ENCODE peak calls at places on chromosomes 1 and 21, in four cellular contexts. I, U, F and M are unnamed samples.

GRCh38 chr1:214816603-214817002 is 213.6 kb downstream of the CENPF start:
- DNase-seq in F (no peak), U (no peak), I (no peak), M (no peak)

GRCh38 chr1:53734650-53735211 is 4.2 kb downstream of the GLIS1 start:
- DNase-seq in F (no peak), I (no peak), U (no peak), M (no peak)

GRCh38 chr1:117818456-117818855 is 111.0 kb downstream of the GDAP2 start:
- DNase-seq in F (no peak), U (no peak), I (no peak), M (no peak)

GRCh38 chr1:179143332-179143731 is 61.5 kb downstream of the TOR3A start:
- DNase-seq in U (peak), I (no peak), F (no peak), M (no peak)

GRCh38 chr1:172680733-172681275 is 21.9 kb downstream of the FASLG start:
- DNase-seq in F (no peak), U (no peak), I (no peak), M (no peak)

GRCh38 chr1:41618066-41618825 is 133.8 kb upstream of the EDN2 start:
- DNase-seq in I (no peak), F (no peak), U (no peak), M (no peak)

GRCh38 chr1:228003461-228004330 is 3.1 kb upstream of the WNT3A start:
- DNase-seq in I (peak), U (no peak), F (peak), M (no peak)

GRCh38 chr1:52502789-52503188 is 50.1 kb downstream of the TUT4 start:
- DNase-seq in I (no peak), U (no peak), F (no peak), M (no peak)

GRCh38 chr1:152960452-152961044 is 9.9 kb upstream of the SPRR4 start:
- DNase-seq in I (no peak), U (no peak), F (peak), M (no peak)

GRCh38 chr1:152486400-152487006 is 24.1 kb upstream of the LCE5A start:
- DNase-seq in I (peak), U (no peak), F (peak), M (peak)

GRCh38 chr21:35593000-35593502 is 467.3 kb downstream of the SETD4 start:
- DNase-seq in I (no peak), F (no peak), U (no peak), M (no peak)

GRCh38 chr21:41366522-41367151 is 4.8 kb downstream of the MX2 start:
- DNase-seq in I (no peak), F (peak), U (no peak), M (peak)

GRCh38 chr1:4270651-4271337 is 370.7 kb upstream of the C1orf174 start:
- DNase-seq in I (no peak), U (no peak), F (no peak), M (peak)

GRCh38 chr21:25515484-25516405 is 91.5 kb downstream of the MRPL39 start:
- DNase-seq in I (no peak), F (no peak), U (no peak), M (no peak)

GRCh38 chr1:32496127-32496526 is 31.3 kb downstream of the ZBTB8B start:
- DNase-seq in F (no peak), U (no peak), I (no peak), M (no peak)

GRCh38 chr1:18158731-18159130 is 51.1 kb downstream of the IGSF21 start:
- DNase-seq in I (no peak), F (no peak), U (no peak), M (no peak)

GRCh38 chr1:242854466-242854865 is 330.0 kb upstream of the PLD5 start:
- DNase-seq in U (no peak), F (no peak), I (no peak), M (no peak)

GRCh38 chr1:153962088-153963029 is 978 bp downstream of the SLC39A1 start:
- DNase-seq in F (no peak), I (no peak), U (no peak), M (peak)

GRCh38 chr21:36297938-36298572 is 21.9 kb upstream of the MORC3 start:
- DNase-seq in F (peak), I (no peak), U (no peak), M (peak)

GRCh38 chr1:90127288-90127953 is 132.5 kb downstream of the ZNF326 start:
- DNase-seq in I (no peak), F (no peak), U (no peak), M (no peak)

GRCh38 chr21:30482130-30482529 is 2.0 kb upstream of the KRTAP19-1 start:
- DNase-seq in F (no peak), U (no peak), I (no peak), M (no peak)

GRCh38 chr1:245771521-245772281 is 616.9 kb downstream of the KIF26B start:
- DNase-seq in U (no peak), F (no peak), I (peak), M (no peak)

GRCh38 chr1:23619299-23620188 is 60.2 kb upstream of the ID3 start:
- DNase-seq in F (peak), U (no peak), I (peak), M (no peak)

GRCh38 chr1:17831619-17832018 is 76.5 kb downstream of the ACTL8 start:
- DNase-seq in U (no peak), F (peak), I (no peak), M (peak)

GRCh38 chr1:207026177-207026576 is 6.4 kb downstream of the C1orf116 start:
- DNase-seq in F (no peak), U (no peak), I (no peak), M (no peak)

DNA sequence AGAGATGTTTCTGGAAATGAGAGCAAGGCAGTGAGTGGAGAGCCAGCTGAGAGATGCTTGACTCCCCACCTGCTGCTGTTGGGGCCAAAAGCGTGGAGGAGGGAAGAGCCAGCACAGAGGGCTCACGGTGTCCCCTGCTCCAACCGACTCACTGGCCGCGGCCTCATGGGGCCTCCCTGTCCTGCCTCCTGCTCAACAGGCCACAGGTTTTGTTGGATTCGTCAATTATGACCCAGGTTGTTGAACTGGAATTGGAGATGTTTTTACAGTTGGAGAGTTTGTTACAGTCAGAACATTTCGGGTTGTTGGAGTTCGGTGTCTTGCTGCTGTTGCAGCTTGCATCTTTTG is 21.4 kb downstream of the SKI start:
- DNase-seq in F (no peak), I (no peak), U (no peak), M (no peak)
- TF ChIP-seq ELF1 in F (no peak), I (no peak), U (no peak), M (no peak)

DNA sequence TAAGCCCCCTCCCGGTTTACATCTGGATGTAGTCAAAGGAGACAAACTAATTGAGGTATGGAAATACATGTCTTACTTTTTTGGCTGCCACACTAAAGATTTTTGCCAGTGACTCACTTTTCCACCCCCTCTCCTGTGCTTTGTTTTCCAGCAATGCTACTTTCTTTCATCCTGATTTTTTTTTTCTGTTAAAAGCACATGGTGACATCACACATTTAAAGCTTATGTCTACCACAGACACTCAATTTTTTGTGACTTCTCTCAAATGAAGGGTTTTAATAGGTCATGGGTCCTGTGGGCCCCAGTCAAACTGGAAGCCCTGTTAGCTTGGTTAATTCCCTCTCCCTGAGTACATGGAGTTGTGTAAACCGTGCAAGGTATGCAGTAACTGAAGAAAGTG is 2.2 kb downstream of the PPP1R8 start:
- DNase-seq in F (no peak), I (no peak), U (no peak), M (no peak)
- TF ChIP-seq ELF1 in F (no peak), I (no peak), U (no peak), M (no peak)

GRCh38 chr21:45484318-45484717 is 57.9 kb downstream of the SLC19A1 start:
- DNase-seq in U (no peak), I (no peak), F (no peak), M (no peak)

GRCh38 chr21:45480701-45481500 is 61.3 kb downstream of the SLC19A1 start:
- DNase-seq in F (no peak), I (no peak), U (no peak), M (no peak)

GRCh38 chr21:45481566-45481965 is 60.7 kb downstream of the SLC19A1 start:
- DNase-seq in F (no peak), U (no peak), I (no peak), M (no peak)

GRCh38 chr21:45481977-45482898 is 60.0 kb downstream of the SLC19A1 start:
- DNase-seq in I (no peak), U (no peak), F (peak), M (no peak)

DNA sequence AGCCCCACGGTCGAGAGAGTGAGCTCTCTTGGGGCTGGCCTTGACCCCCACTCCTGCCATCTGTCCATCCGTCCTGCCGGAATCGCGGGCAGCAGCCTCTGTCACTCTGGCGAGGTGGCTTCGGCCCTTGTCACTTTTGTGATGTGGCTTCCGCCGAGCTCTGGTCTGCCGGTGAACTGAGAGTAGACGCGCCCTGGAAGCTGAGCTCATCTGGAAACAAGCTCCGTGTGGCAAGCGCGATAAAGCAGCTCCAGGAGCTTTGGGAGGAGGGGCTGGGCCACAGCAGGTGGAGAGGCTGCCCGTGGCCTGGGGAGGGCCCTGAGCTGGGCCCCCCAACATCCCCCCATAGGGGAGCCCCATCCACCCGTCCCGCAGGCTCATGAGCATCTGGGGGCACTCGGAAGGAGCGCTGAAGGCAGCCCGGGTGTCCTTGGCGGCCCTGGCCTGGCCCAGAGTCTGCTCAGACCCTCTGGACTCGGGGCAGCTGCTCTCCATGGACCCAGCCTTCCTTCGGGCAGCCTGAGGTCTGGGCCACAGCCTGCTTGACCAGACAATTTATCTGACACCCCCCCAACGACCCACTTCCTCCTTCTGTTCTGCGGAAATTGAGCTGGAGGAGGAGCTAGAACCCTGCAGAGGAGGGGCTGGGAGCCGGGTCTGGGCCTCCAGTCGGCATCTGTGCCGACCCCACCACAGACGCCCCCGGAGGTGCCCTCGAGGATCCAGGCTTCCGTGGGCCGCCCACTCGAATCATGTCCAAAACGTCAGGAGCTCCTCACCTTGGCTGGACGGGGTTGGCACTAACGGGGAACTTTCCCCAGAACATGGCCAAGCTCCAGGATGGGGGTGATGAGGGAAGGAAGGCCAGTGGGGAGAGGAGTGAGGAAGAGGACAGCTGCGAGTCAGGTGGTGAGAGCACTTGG is 59.1 kb downstream of the SLC19A1 start:
- DNase-seq in I (no peak), U (no peak), F (no peak), M (no peak)
- TF ChIP-seq ELF1 in I (no peak), U (no peak), F (no peak), M (no peak)

GRCh38 chr1:219812491-219813221 is 115.7 kb downstream of the SLC30A10 start:
- DNase-seq in F (peak), I (peak), U (peak), M (peak)
- TF ChIP-seq ELF1 in F (no peak), I (no peak), U (no peak), M (no peak)

DNA sequence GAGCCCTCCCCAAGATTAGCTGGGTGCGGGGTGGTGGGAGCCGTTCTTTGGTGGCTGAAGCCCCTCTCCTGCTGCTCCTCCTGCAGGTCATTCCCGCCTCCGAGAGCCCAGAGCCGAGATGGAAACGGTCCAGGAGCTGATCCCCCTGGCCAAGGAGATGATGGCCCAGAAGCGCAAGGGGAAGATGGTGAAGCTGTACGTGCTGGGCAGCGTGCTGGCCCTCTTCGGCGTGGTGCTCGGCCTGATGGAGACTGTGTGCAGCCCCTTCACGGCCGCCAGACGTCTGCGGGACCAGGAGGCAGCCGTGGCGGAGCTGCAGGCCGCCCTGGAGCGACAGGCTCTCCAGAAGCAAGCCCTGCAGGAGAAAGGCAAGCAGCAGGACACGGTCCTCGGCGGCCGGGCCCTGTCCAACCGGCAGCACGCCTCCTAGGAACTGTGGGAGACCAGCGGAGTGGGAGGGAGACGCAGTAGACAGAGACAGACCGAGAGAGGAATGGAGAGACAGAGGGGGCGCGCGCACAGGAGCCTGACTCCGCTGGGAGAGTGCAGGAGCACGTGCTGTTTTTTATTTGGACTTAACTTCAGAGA is 449 bp downstream of the G0S2 start:
- DNase-seq in U (no peak), F (no peak), I (peak), M (no peak)
- TF ChIP-seq ELF1 in U (no peak), F (no peak), I (no peak), M (no peak)